ENCODE peak calls at places on chromosomes 12 and 14, in eight cellular contexts. U is adipocyte, Y is Karpas-422, K is mesendoderm, N is mammary epithelial cell, D is GM12878, R is GM23248, B is MM.1S. I is an unnamed sample.

GRCh38 chr12:107091989-107092641 is 1.2 kb downstream of the CRY1 start:
- DNase-seq in K (peak), N (peak), U (peak), D (peak), R (peak), Y (peak), B (peak), I (peak)

GRCh38 chr14:76776306-76777251 is 15.3 kb downstream of the VASH1 start:
- DNase-seq in R (no peak), Y (peak), N (no peak), U (no peak), B (no peak), D (no peak), K (peak), I (peak)

GRCh38 chr14:61418749-61419148 is 97.4 kb downstream of the PRKCH start:
- DNase-seq in U (no peak), Y (no peak), D (no peak), R (no peak), B (no peak), K (no peak), N (no peak), I (no peak)

GRCh38 chr12:109160873-109161272 is 44.5 kb downstream of the ACACB start:
- DNase-seq in N (no peak), K (no peak), D (no peak), R (no peak), U (no peak), Y (no peak), B (no peak), I (no peak)

GRCh38 chr12:230925-231671 is 17.1 kb upstream of the SLC6A12 start:
- DNase-seq in K (no peak), Y (no peak), R (no peak), D (no peak), N (no peak), B (no peak), U (no peak), I (no peak)

GRCh38 chr12:24822121-24822899 is 126.6 kb downstream of the BCAT1 start:
- DNase-seq in U (peak), N (peak), B (no peak), D (peak), Y (no peak), R (peak), K (no peak), I (no peak)

GRCh38 chr12:6745751-6746525 is 7.0 kb downstream of the MLF2 start:
- DNase-seq in K (no peak), B (no peak), U (no peak), R (peak), D (no peak), Y (peak), N (peak), I (no peak)

GRCh38 chr14:69052181-69052601 is 73.1 kb upstream of the ACTN1 start:
- DNase-seq in D (no peak), U (no peak), B (no peak), Y (no peak), K (no peak), R (no peak), N (no peak), I (no peak)

GRCh38 chr12:24899503-24900098 is 49.3 kb downstream of the BCAT1 start:
- DNase-seq in K (no peak), Y (no peak), B (no peak), R (no peak), N (no peak), D (no peak), U (no peak), I (no peak)

GRCh38 chr12:95003921-95004272 is 400 bp upstream of the NDUFA12 start:
- DNase-seq in Y (no peak), D (no peak), R (no peak), N (no peak), K (no peak), B (no peak), U (no peak), I (no peak)

GRCh38 chr14:74324945-74325361 is 22.2 kb upstream of the ABCD4 start:
- DNase-seq in K (peak), B (peak), Y (peak), D (no peak), U (peak), N (peak), R (peak), I (peak)

GRCh38 chr12:55060970-55061543 is 41.3 kb downstream of the NEUROD4 start:
- DNase-seq in R (no peak), N (no peak), D (no peak), U (no peak), K (peak), Y (no peak), B (no peak), I (no peak)

GRCh38 chr14:66288511-66288910 is 197.7 kb upstream of the CCDC196 start:
- DNase-seq in B (no peak), Y (no peak), U (no peak), R (peak), D (no peak), K (peak), N (peak), I (peak)

GRCh38 chr14:55180434-55180833 is 11.0 kb downstream of the DLGAP5 start:
- DNase-seq in Y (no peak), N (peak), B (peak), K (no peak), R (no peak), U (no peak), D (peak), I (no peak)

GRCh38 chr12:68304626-68305025 is 27.5 kb downstream of the MDM1 start:
- DNase-seq in K (no peak), Y (no peak), R (peak), D (no peak), U (no peak), N (peak), B (no peak), I (peak)

GRCh38 chr12:67441736-67442346 is 172.7 kb downstream of the CAND1 start:
- DNase-seq in Y (peak), R (peak), U (peak), N (peak), D (no peak), K (peak), B (peak), I (peak)

GRCh38 chr12:68440068-68440581 is 108.0 kb upstream of the MDM1 start:
- DNase-seq in N (peak), D (no peak), B (no peak), Y (no peak), U (peak), R (peak), K (peak), I (peak)

GRCh38 chr14:22882529-22883190 is 362 bp upstream of the REM2 start:
- DNase-seq in R (peak), K (peak), U (no peak), Y (peak), D (no peak), N (peak), B (no peak), I (peak)

GRCh38 chr12:124730455-124730932 is 133.2 kb downstream of the SCARB1 start:
- DNase-seq in U (peak), D (no peak), N (no peak), B (no peak), K (no peak), Y (no peak), R (peak), I (peak)

GRCh38 chr14:72543325-72543724 is 350.6 kb downstream of the DPF3 start:
- DNase-seq in U (peak), B (no peak), D (no peak), Y (no peak), R (no peak), N (no peak), K (no peak), I (no peak)

GRCh38 chr12:19402211-19402610 is 37.1 kb upstream of the AEBP2 start:
- DNase-seq in R (no peak), K (no peak), U (no peak), Y (no peak), N (no peak), D (no peak), B (no peak), I (no peak)

GRCh38 chr14:75513911-75514672 is 8.2 kb upstream of the BATF start:
- DNase-seq in N (no peak), R (no peak), D (peak), U (no peak), K (no peak), Y (no peak), B (no peak), I (no peak)

GRCh38 chr14:91311284-91311662 is 66.8 kb upstream of the GPR68 start:
- DNase-seq in Y (peak), D (no peak), R (no peak), N (no peak), K (no peak), B (no peak), U (no peak), I (no peak)

GRCh38 chr14:102183922-102184677 is 44.4 kb downstream of the WDR20 start:
- DNase-seq in N (no peak), Y (no peak), D (no peak), B (no peak), K (no peak), U (no peak), R (no peak), I (no peak)

GRCh38 chr12:98828802-98829600 is 183.9 kb downstream of the APAF1 start:
- DNase-seq in D (no peak), N (no peak), Y (no peak), U (peak), K (no peak), R (no peak), B (no peak), I (no peak)

GRCh38 chr12:108502922-108503321 is 12.2 kb upstream of the FICD start:
- DNase-seq in K (no peak), R (no peak), Y (no peak), D (no peak), B (no peak), N (no peak), U (no peak), I (no peak)

GRCh38 chr12:109900752-109901580 is 892 bp downstream of the TCHP start:
- DNase-seq in Y (peak), N (no peak), B (no peak), R (peak), U (no peak), K (peak), D (no peak), I (peak)

GRCh38 chr12:86331457-86331856 is 75.3 kb upstream of the MGAT4C start:
- DNase-seq in K (peak), D (no peak), N (no peak), U (no peak), B (no peak), R (no peak), Y (no peak), I (no peak)

GRCh38 chr12:114668151-114668891 is 15.7 kb downstream of the TBX3 start:
- DNase-seq in N (peak), K (peak), U (peak), R (peak), Y (peak), B (peak), D (no peak), I (peak)

GRCh38 chr14:24609667-24610344 is at the start of gene GZMH:
- DNase-seq in K (no peak), U (no peak), D (no peak), R (no peak), Y (no peak), B (peak), N (no peak), I (no peak)

GRCh38 chr14:101024686-101025085 is 121.2 kb upstream of the RTL1 start:
- DNase-seq in Y (no peak), U (no peak), R (no peak), B (no peak), N (no peak), D (no peak), K (no peak), I (no peak)
- H3K4me3 ChIP-seq in Y (no peak), U (no peak), R (no peak), B (no peak), N (no peak), D (no peak), K (no peak), I (no peak)

DNA sequence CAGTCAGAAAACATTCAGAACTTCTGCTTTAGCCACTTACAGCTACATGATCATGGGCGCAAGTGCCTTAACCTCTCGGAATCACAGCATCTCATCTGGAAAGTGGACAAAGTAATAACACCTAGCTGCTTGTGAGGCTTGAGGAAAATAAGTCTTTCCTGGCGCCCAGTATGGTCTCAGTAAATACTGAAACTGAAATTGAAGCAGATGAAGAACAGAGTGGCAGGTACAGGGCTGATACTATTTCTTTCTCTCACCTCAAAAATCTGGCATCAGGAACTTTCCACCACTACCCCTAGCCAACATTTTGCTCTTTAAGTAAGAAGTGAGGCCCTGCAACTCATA is 129.6 kb upstream of the FUT8 start:
- DNase-seq in N (no peak), R (no peak), K (no peak), B (peak), U (no peak), Y (no peak), D (no peak), I (no peak)
- H3K9ac ChIP-seq in N (no peak), R (peak), K (peak), B (peak), U (peak), Y (no peak), D (peak), I (no peak)

DNA sequence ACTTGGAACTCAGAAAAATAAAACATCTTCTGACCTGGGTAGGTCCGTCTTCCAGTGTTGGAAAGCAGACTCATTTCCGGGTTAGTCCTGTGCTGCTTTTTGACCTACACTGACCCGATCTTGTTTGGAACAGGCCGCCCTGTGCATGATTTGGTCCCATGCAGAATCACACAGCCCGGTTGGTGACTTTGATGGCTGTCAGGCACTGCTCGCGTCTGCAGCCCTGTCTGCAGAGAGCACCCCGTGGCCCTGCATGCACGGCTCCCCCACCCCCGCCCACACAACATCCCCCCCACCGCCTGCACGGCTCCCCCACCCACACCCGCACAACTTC is 31.6 kb downstream of the PACS2 start:
- DNase-seq in Y (no peak), K (no peak), R (no peak), N (no peak), D (no peak), B (no peak), U (no peak), I (no peak)
- H3K4me3 ChIP-seq in Y (no peak), K (no peak), R (no peak), N (no peak), D (no peak), B (no peak), U (no peak), I (no peak)

GRCh38 chr12:92142251-92142896 is 3.3 kb downstream of the BTG1 start:
- DNase-seq in K (no peak), Y (no peak), D (no peak), U (peak), N (no peak), B (peak), R (no peak), I (no peak)

GRCh38 chr12:92144631-92145480 is 790 bp downstream of the BTG1 start:
- DNase-seq in B (peak), R (peak), U (peak), D (no peak), K (peak), Y (peak), N (peak), I (peak)

GRCh38 chr12:92144045-92144630 is 1.5 kb downstream of the BTG1 start:
- DNase-seq in R (peak), D (no peak), Y (peak), B (peak), U (peak), N (peak), K (peak), I (peak)

GRCh38 chr12:92141585-92142244 is 3.9 kb downstream of the BTG1 start:
- DNase-seq in R (no peak), K (no peak), N (peak), Y (no peak), B (peak), D (no peak), U (peak), I (no peak)

GRCh38 chr12:92143280-92143679 is 2.4 kb downstream of the BTG1 start:
- DNase-seq in N (no peak), R (no peak), Y (no peak), B (peak), K (no peak), D (no peak), U (peak), I (no peak)
- H3K9ac ChIP-seq in N (peak), R (peak), Y (peak), B (peak), K (no peak), D (peak), U (peak), I (peak)

DNA sequence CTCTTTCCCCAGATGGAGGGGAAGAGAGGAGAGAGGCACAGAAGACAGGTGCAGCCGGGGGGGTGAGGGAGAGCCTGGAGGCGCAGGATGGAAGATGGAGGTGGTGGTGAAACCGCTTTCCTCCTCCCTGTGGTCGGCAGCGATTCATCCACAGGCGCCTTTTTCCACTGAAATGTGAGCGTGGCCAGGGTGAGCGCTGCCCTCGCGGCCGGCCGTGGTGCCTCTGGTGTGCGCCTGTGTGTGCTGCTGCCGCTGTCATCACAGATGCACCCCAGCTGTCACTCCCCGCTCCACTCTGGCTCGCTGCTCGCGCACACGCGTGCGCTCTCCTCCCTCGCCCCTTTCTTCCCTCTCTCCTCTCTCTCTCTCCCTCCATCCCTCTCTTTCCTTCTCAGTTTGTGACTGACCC is at the start of gene LRTM2:
- DNase-seq in N (no peak), K (no peak), D (no peak), B (no peak), R (no peak), Y (no peak), U (peak), I (no peak)
- H3K4me3 ChIP-seq in N (no peak), K (no peak), D (no peak), B (no peak), R (no peak), Y (no peak), U (no peak), I (no peak)

DNA sequence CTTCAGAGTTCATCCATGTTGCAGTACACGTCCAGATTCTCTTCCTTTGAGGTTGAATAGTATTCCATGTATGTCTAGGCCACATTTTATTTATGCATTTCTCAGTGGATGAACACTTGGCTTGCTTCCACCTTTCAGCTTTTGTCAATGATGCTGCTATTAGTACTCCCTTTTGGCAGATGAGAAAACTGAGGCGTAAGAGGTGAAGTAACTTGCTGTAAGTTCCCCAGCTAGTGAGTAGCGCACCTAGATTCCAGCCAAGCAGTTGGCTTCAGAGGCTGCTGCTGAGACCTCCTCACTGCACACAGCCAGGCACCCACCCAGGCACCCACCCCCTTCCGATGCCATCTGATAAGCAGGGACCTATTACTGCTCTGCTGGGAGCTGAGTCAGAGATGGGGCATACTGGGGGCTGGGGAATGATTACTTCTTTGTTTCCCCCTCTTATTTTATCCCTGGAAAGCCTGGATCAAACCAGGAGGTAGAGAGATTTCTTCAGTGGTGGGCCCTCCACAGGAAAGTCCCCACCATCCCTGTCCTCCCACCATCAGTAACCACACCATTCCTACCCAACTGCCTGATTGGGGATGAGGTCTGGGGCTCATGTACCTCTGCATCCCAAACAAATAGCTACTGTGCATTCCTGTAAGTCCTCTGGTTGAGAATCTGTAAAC is 234.6 kb downstream of the PCNX1 start:
- DNase-seq in D (no peak), U (no peak), Y (no peak), R (peak), K (no peak), B (no peak), N (peak), I (peak)
- H3K9ac ChIP-seq in D (no peak), U (no peak), Y (no peak), R (peak), K (no peak), B (no peak), N (peak), I (peak)

GRCh38 chr12:56121204-56121870 is 3.3 kb downstream of the ZC3H10 start:
- DNase-seq in D (no peak), N (no peak), R (no peak), U (no peak), K (no peak), B (no peak), Y (no peak), I (no peak)

GRCh38 chr12:56120158-56120846 is 2.2 kb downstream of the ZC3H10 start:
- DNase-seq in U (no peak), R (no peak), B (no peak), K (peak), Y (no peak), D (no peak), N (peak), I (peak)

GRCh38 chr12:56117778-56118687 is at the start of gene ZC3H10:
- DNase-seq in R (peak), D (peak), N (peak), Y (peak), B (peak), U (peak), K (peak), I (peak)

GRCh38 chr12:56118688-56119045 is 601 bp downstream of the ZC3H10 start:
- DNase-seq in R (no peak), K (no peak), Y (no peak), U (no peak), N (no peak), D (no peak), B (no peak), I (no peak)

DNA sequence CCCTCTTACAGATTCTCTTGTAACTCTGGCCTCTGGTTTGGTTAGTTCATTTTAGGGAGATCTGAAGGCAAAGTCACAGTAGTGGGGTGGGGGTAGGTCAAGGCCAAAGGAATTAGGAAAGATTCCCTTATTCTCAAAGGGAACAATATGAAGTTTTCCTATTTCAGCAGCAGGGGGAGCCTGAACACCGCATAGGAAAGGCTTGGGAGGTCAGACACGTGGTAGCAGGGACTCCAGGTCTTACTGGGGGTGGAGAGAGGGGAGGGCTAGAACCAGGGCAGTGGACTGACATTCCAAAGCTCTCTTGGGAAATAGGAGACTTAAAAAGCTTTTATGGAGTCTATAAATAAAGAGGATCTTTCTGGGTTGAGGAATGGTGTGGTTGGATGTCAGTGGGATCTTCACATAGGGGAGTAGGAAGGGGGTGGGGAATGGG is 1.3 kb downstream of the ZC3H10 start:
- DNase-seq in K (peak), N (peak), R (peak), U (peak), B (peak), D (no peak), Y (peak), I (peak)
- H3K4me3 ChIP-seq in K (no peak), N (peak), R (peak), U (peak), B (peak), D (peak), Y (peak), I (peak)

GRCh38 chr14:104754213-104754851 is 1.4 kb downstream of the SIVA1 start:
- DNase-seq in K (no peak), D (no peak), N (no peak), R (no peak), Y (no peak), B (no peak), U (no peak), I (no peak)
- H3K9ac ChIP-seq in K (peak), D (peak), N (no peak), R (peak), Y (peak), B (peak), U (peak), I (peak)

I was measured in PC-3.